ENCODE peak calls at places on chromosomes 16 and 17, in six cellular contexts. H is epithelial cell of esophagus; W is AG08395; X is foreskin fibroblast; A is Karpas-422; P is CD4-positive, alpha-beta memory T cell. K is an unnamed sample.

GRCh38 chr17:64200080-64201042 is 62.7 kb downstream of the TEX2 start:
- DNase-seq in H (peak; percentile 18), W (peak; percentile 66), X (peak; percentile 35), A (no peak), P (no peak), K (no peak)

GRCh38 chr17:76132574-76133338 is 8.3 kb downstream of the FOXJ1 start:
- DNase-seq in H (peak; percentile 40), W (no peak), X (no peak), A (no peak), P (no peak), K (no peak)

GRCh38 chr17:5873781-5874180 is 196.4 kb upstream of the WSCD1 start:
- DNase-seq in H (no peak), W (no peak), X (no peak), A (no peak), P (no peak), K (no peak)

GRCh38 chr16:17801024-17801423 is 330.3 kb upstream of the XYLT1 start:
- DNase-seq in H (no peak), W (peak; percentile 8), X (no peak), A (no peak), P (no peak), K (no peak)

GRCh38 chr17:27430383-27430840 is 25.8 kb upstream of the KSR1 start:
- DNase-seq in H (no peak), W (no peak), X (no peak), A (no peak), P (no peak), K (no peak)

GRCh38 chr16:13594798-13595197 is 325.2 kb upstream of the ERCC4 start:
- DNase-seq in H (no peak), W (no peak), X (no peak), A (no peak), P (no peak), K (no peak)

GRCh38 chr16:82061861-82062525 is 26.9 kb downstream of the HSD17B2 start:
- DNase-seq in H (peak; percentile 70), W (no peak), X (no peak), A (peak; percentile 80), P (no peak), K (peak; percentile 11)

GRCh38 chr17:63436523-63437110 is 9.5 kb downstream of the CYB561 start:
- DNase-seq in H (no peak), W (no peak), X (no peak), A (no peak), P (no peak), K (no peak)

GRCh38 chr16:23337836-23338550 is 35.9 kb downstream of the SCNN1B start:
- DNase-seq in H (no peak), W (no peak), X (no peak), A (no peak), P (no peak), K (no peak)

GRCh38 chr17:76495663-76496400 is 5.4 kb downstream of the RHBDF2 start:
- DNase-seq in H (no peak), W (no peak), X (no peak), A (no peak), P (no peak), K (no peak)

GRCh38 chr17:75131278-75132017 is at the start of gene NT5C:
- DNase-seq in H (peak; percentile 62), W (peak; percentile 86), X (peak; percentile 71), A (peak; percentile 97), P (peak; percentile 60), K (peak; percentile 66)

GRCh38 chr16:14302399-14303181 is 231.5 kb downstream of the MRTFB start:
- DNase-seq in H (no peak), W (no peak), X (no peak), A (peak; percentile 84), P (no peak), K (no peak)

GRCh38 chr16:75377971-75378386 is 55.3 kb downstream of the CFDP1 start:
- DNase-seq in H (peak; percentile 96), W (peak; percentile 86), X (peak; percentile 94), A (no peak), P (no peak), K (peak; percentile 99)

GRCh38 chr17:81715107-81715871 is 3.2 kb downstream of the SLC25A10 start:
- DNase-seq in H (no peak), W (no peak), X (no peak), A (no peak), P (no peak), K (no peak)

GRCh38 chr16:65667013-65667578 is 545.2 kb upstream of the CDH11 start:
- DNase-seq in H (peak; percentile 45), W (peak; percentile 36), X (no peak), A (peak; percentile 51), P (no peak), K (peak; percentile 12)

GRCh38 chr17:64741038-64741641 is 79.0 kb upstream of the SMURF2 start:
- DNase-seq in H (peak; percentile 19), W (no peak), X (peak; percentile 33), A (no peak), P (no peak), K (peak; percentile 36)

GRCh38 chr17:37043201-37043600 is 94.4 kb downstream of the AATF start:
- DNase-seq in H (peak; percentile 21), W (no peak), X (no peak), A (no peak), P (no peak), K (no peak)

GRCh38 chr17:49959183-49959935 is 9.6 kb upstream of the DLX4 start:
- DNase-seq in H (peak; percentile 81), W (no peak), X (no peak), A (peak; percentile 52), P (no peak), K (peak; percentile 10)

GRCh38 chr17:55038291-55038690 is 69.7 kb downstream of the STXBP4 start:
- DNase-seq in H (no peak), W (no peak), X (no peak), A (no peak), P (no peak), K (peak; percentile 1)

GRCh38 chr17:40547079-40547784 is 18.0 kb downstream of the CCR7 start:
- DNase-seq in H (peak; percentile 97), W (no peak), X (no peak), A (no peak), P (peak; percentile 72), K (no peak)

GRCh38 chr17:56125830-56126819 is 27.1 kb upstream of the ANKFN1 start:
- DNase-seq in H (peak; percentile 15), W (peak; percentile 52), X (peak; percentile 56), A (peak; percentile 78), P (no peak), K (peak; percentile 85)

GRCh38 chr16:89347807-89348206 is 130.3 kb downstream of the ZNF778 start:
- DNase-seq in H (no peak), W (no peak), X (no peak), A (no peak), P (no peak), K (no peak)

GRCh38 chr17:5971969-5972368 is 98.2 kb upstream of the WSCD1 start:
- DNase-seq in H (no peak), W (no peak), X (no peak), A (no peak), P (no peak), K (no peak)

GRCh38 chr17:29593546-29594440 is 861 bp downstream of the ANKRD13B start:
- DNase-seq in H (peak; percentile 43), W (no peak), X (no peak), A (peak; percentile 78), P (no peak), K (no peak)

GRCh38 chr16:84839054-84839453 is 19.3 kb downstream of the CRISPLD2 start:
- DNase-seq in H (peak; percentile 27), W (no peak), X (no peak), A (no peak), P (no peak), K (peak; percentile 55)

GRCh38 chr17:44376124-44376523 is 12.5 kb upstream of the FAM171A2 start:
- DNase-seq in H (no peak), W (peak; percentile 60), X (no peak), A (peak; percentile 75), P (no peak), K (no peak)

GRCh38 chr16:17205279-17206139 is 265.3 kb downstream of the XYLT1 start:
- DNase-seq in H (no peak), W (peak; percentile 72), X (peak; percentile 61), A (no peak), P (no peak), K (peak; percentile 50)

GRCh38 chr16:2955779-2956565 is 8.1 kb upstream of the KREMEN2 start:
- DNase-seq in H (no peak), W (no peak), X (no peak), A (no peak), P (no peak), K (no peak)

GRCh38 chr16:29148867-29149272 is 164.0 kb downstream of the LAT start:
- DNase-seq in H (no peak), W (no peak), X (no peak), A (no peak), P (peak; percentile 88), K (no peak)